ENCODE peak calls at places on chromosomes 2 and 18, in seven cellular contexts. One of them, this sample, is unnamed.

GRCh38 chr2:189076572-189076971 is 102.4 kb downstream of the COL3A1 start:
- DNase-seq in HuH-7.5: no peak
- DNase-seq in NCI-H460: no peak
- DNase-seq in HEK293T: no peak
- DNase-seq in effector memory CD4-positive, alpha-beta T cell: no peak
- DNase-seq in stromal cell of bone marrow: no peak
- DNase-seq in M059J: peak
- DNase-seq in this sample: no peak

GRCh38 chr2:231617059-231617926 is 24.6 kb downstream of the TEX44 start:
- DNase-seq in stromal cell of bone marrow: no peak
- DNase-seq in M059J: no peak
- DNase-seq in HuH-7.5: no peak
- DNase-seq in effector memory CD4-positive, alpha-beta T cell: no peak
- DNase-seq in HEK293T: no peak
- DNase-seq in NCI-H460: no peak
- DNase-seq in this sample: peak

GRCh38 chr2:96251721-96252292 is 14.0 kb downstream of the TMEM127 start:
- DNase-seq in effector memory CD4-positive, alpha-beta T cell: no peak
- DNase-seq in M059J: peak
- DNase-seq in HuH-7.5: no peak
- DNase-seq in NCI-H460: peak
- DNase-seq in stromal cell of bone marrow: peak
- DNase-seq in HEK293T: no peak
- DNase-seq in this sample: no peak

GRCh38 chr2:230128943-230129342 is 60.2 kb upstream of the SLC16A14 start:
- DNase-seq in NCI-H460: peak
- DNase-seq in HEK293T: no peak
- DNase-seq in stromal cell of bone marrow: peak
- DNase-seq in M059J: peak
- DNase-seq in effector memory CD4-positive, alpha-beta T cell: no peak
- DNase-seq in HuH-7.5: no peak
- DNase-seq in this sample: no peak

GRCh38 chr2:102703748-102704147 is 58.1 kb upstream of the TMEM182 start:
- DNase-seq in stromal cell of bone marrow: no peak
- DNase-seq in M059J: peak
- DNase-seq in HEK293T: peak
- DNase-seq in effector memory CD4-positive, alpha-beta T cell: no peak
- DNase-seq in HuH-7.5: no peak
- DNase-seq in NCI-H460: peak
- DNase-seq in this sample: no peak

GRCh38 chr2:188369365-188369764 is 77.7 kb downstream of the GULP1 start:
- DNase-seq in effector memory CD4-positive, alpha-beta T cell: no peak
- DNase-seq in M059J: peak
- DNase-seq in stromal cell of bone marrow: peak
- DNase-seq in NCI-H460: peak
- DNase-seq in HuH-7.5: peak
- DNase-seq in HEK293T: peak
- DNase-seq in this sample: no peak

GRCh38 chr2:88099798-88100488 is 27.9 kb downstream of the FABP1 start:
- DNase-seq in NCI-H460: peak
- DNase-seq in stromal cell of bone marrow: peak
- DNase-seq in effector memory CD4-positive, alpha-beta T cell: no peak
- DNase-seq in HuH-7.5: no peak
- DNase-seq in HEK293T: peak
- DNase-seq in M059J: peak
- DNase-seq in this sample: no peak

GRCh38 chr2:31401580-31401979 is 13.0 kb downstream of the XDH start:
- DNase-seq in stromal cell of bone marrow: peak
- DNase-seq in HuH-7.5: no peak
- DNase-seq in effector memory CD4-positive, alpha-beta T cell: no peak
- DNase-seq in NCI-H460: no peak
- DNase-seq in HEK293T: no peak
- DNase-seq in M059J: peak
- DNase-seq in this sample: no peak

GRCh38 chr2:96143848-96144480 is 1.3 kb downstream of the DUSP2 start:
- DNase-seq in M059J: no peak
- DNase-seq in NCI-H460: no peak
- DNase-seq in HuH-7.5: peak
- DNase-seq in HEK293T: peak
- DNase-seq in effector memory CD4-positive, alpha-beta T cell: no peak
- DNase-seq in stromal cell of bone marrow: no peak
- DNase-seq in this sample: peak

GRCh38 chr2:23239374-23239773 is 145.6 kb upstream of the KLHL29 start:
- DNase-seq in stromal cell of bone marrow: no peak
- DNase-seq in NCI-H460: no peak
- DNase-seq in M059J: no peak
- DNase-seq in HuH-7.5: no peak
- DNase-seq in HEK293T: no peak
- DNase-seq in effector memory CD4-positive, alpha-beta T cell: no peak
- DNase-seq in this sample: peak

GRCh38 chr2:31558401-31559295 is 22.1 kb downstream of the SRD5A2 start:
- DNase-seq in stromal cell of bone marrow: peak
- DNase-seq in M059J: peak
- DNase-seq in HEK293T: no peak
- DNase-seq in effector memory CD4-positive, alpha-beta T cell: no peak
- DNase-seq in NCI-H460: no peak
- DNase-seq in HuH-7.5: no peak
- DNase-seq in this sample: no peak

GRCh38 chr18:55876254-55876653 is 288.3 kb upstream of the TCF4 start:
- DNase-seq in HuH-7.5: no peak
- DNase-seq in M059J: no peak
- DNase-seq in HEK293T: no peak
- DNase-seq in NCI-H460: no peak
- DNase-seq in effector memory CD4-positive, alpha-beta T cell: no peak
- DNase-seq in stromal cell of bone marrow: no peak
- DNase-seq in this sample: no peak

GRCh38 chr18:73945130-73945792 is 202.4 kb downstream of the FBXO15 start:
- DNase-seq in HEK293T: no peak
- DNase-seq in effector memory CD4-positive, alpha-beta T cell: no peak
- DNase-seq in HuH-7.5: no peak
- DNase-seq in stromal cell of bone marrow: no peak
- DNase-seq in NCI-H460: no peak
- DNase-seq in M059J: peak
- DNase-seq in this sample: no peak

GRCh38 chr2:119282966-119283511 is 59.4 kb downstream of the STEAP3 start:
- DNase-seq in NCI-H460: no peak
- DNase-seq in HuH-7.5: no peak
- DNase-seq in HEK293T: no peak
- DNase-seq in M059J: peak
- DNase-seq in stromal cell of bone marrow: no peak
- DNase-seq in effector memory CD4-positive, alpha-beta T cell: no peak
- DNase-seq in this sample: no peak

GRCh38 chr2:236562434-236562833 is 7.2 kb upstream of the ACKR3 start:
- DNase-seq in effector memory CD4-positive, alpha-beta T cell: no peak
- DNase-seq in HuH-7.5: peak
- DNase-seq in stromal cell of bone marrow: no peak
- DNase-seq in HEK293T: no peak
- DNase-seq in M059J: no peak
- DNase-seq in NCI-H460: no peak
- DNase-seq in this sample: no peak

GRCh38 chr18:23200751-23201150 is 65.5 kb downstream of the CABLES1 start:
- DNase-seq in effector memory CD4-positive, alpha-beta T cell: no peak
- DNase-seq in HEK293T: no peak
- DNase-seq in M059J: peak
- DNase-seq in HuH-7.5: no peak
- DNase-seq in NCI-H460: no peak
- DNase-seq in stromal cell of bone marrow: no peak
- DNase-seq in this sample: no peak

GRCh38 chr2:12848176-12848575 is 131.4 kb downstream of the TRIB2 start:
- DNase-seq in HEK293T: no peak
- DNase-seq in stromal cell of bone marrow: no peak
- DNase-seq in NCI-H460: no peak
- DNase-seq in HuH-7.5: no peak
- DNase-seq in M059J: no peak
- DNase-seq in effector memory CD4-positive, alpha-beta T cell: no peak
- DNase-seq in this sample: no peak

GRCh38 chr2:104701471-104701911 is 152.4 kb upstream of the POU3F3 start:
- DNase-seq in HEK293T: no peak
- DNase-seq in M059J: no peak
- DNase-seq in stromal cell of bone marrow: no peak
- DNase-seq in NCI-H460: no peak
- DNase-seq in effector memory CD4-positive, alpha-beta T cell: no peak
- DNase-seq in HuH-7.5: no peak
- DNase-seq in this sample: no peak

GRCh38 chr2:84077504-84077903 is 381.6 kb downstream of the SUCLG1 start:
- DNase-seq in M059J: peak
- DNase-seq in effector memory CD4-positive, alpha-beta T cell: no peak
- DNase-seq in stromal cell of bone marrow: no peak
- DNase-seq in NCI-H460: peak
- DNase-seq in HuH-7.5: no peak
- DNase-seq in HEK293T: peak
- DNase-seq in this sample: peak

GRCh38 chr2:131011481-131011880 is 81.8 kb downstream of the FAM168B start:
- DNase-seq in M059J: no peak
- DNase-seq in HEK293T: no peak
- DNase-seq in stromal cell of bone marrow: no peak
- DNase-seq in HuH-7.5: no peak
- DNase-seq in effector memory CD4-positive, alpha-beta T cell: no peak
- DNase-seq in NCI-H460: no peak
- DNase-seq in this sample: no peak

GRCh38 chr2:213089438-213089837 is 62.0 kb downstream of the IKZF2 start:
- DNase-seq in effector memory CD4-positive, alpha-beta T cell: no peak
- DNase-seq in HEK293T: no peak
- DNase-seq in M059J: no peak
- DNase-seq in stromal cell of bone marrow: no peak
- DNase-seq in NCI-H460: no peak
- DNase-seq in HuH-7.5: no peak
- DNase-seq in this sample: no peak

GRCh38 chr2:99821572-99822369 is 320.6 kb downstream of the AFF3 start:
- DNase-seq in effector memory CD4-positive, alpha-beta T cell: no peak
- DNase-seq in M059J: peak
- DNase-seq in stromal cell of bone marrow: no peak
- DNase-seq in NCI-H460: no peak
- DNase-seq in HuH-7.5: no peak
- DNase-seq in HEK293T: no peak
- DNase-seq in this sample: no peak

GRCh38 chr2:239455436-239456203 is 54.8 kb upstream of the HDAC4 start:
- DNase-seq in NCI-H460: no peak
- DNase-seq in M059J: no peak
- DNase-seq in HuH-7.5: no peak
- DNase-seq in effector memory CD4-positive, alpha-beta T cell: no peak
- DNase-seq in HEK293T: no peak
- DNase-seq in stromal cell of bone marrow: no peak
- DNase-seq in this sample: no peak

This sample was measured in activated CD4-positive, alpha-beta T cell treated with anti-CD3 and anti-CD28 coated beads, Interleukin-2, amount 10 ng/mL, durations not matched to agents 24 days and 14 days.